ENCODE peak calls at places on chromosomes 13 and 19, in ten cellular contexts. A, G, I, V, N, L, W, F, U and Z are unnamed samples.

GRCh38 chr13:29284726-29285125 is 310.8 kb downstream of the SLC7A1 start:
- DNase-seq in A (no peak), G (no peak), I (no peak), V (no peak), N (no peak), L (no peak), W (no peak), F (no peak), U (no peak), Z (no peak)

GRCh38 chr13:24528816-24529398 is 16.3 kb upstream of the PARP4 start:
- DNase-seq in A (no peak), G (no peak), I (no peak), V (no peak), N (no peak), L (no peak), W (no peak), F (no peak), U (no peak), Z (no peak)

GRCh38 chr13:46896346-46897138 is at the start of gene HTR2A:
- DNase-seq in A (peak; percentile 26), G (no peak), I (no peak), V (peak; percentile 55), N (peak; percentile 7), L (peak; percentile 58), W (peak; percentile 18), F (no peak), U (no peak), Z (peak; percentile 23)

GRCh38 chr19:19584356-19584755 is 34.1 kb downstream of the PBX4 start:
- DNase-seq in A (no peak), G (no peak), I (no peak), V (no peak), N (no peak), L (no peak), W (no peak), F (no peak), U (no peak), Z (no peak)

GRCh38 chr19:49637865-49638350 is 2.0 kb downstream of the RRAS start:
- DNase-seq in A (peak; percentile 81), G (peak; percentile 31), I (peak; percentile 73), V (peak; percentile 64), N (no peak), L (peak; percentile 91), W (peak; percentile 79), F (peak; percentile 55), U (peak; percentile 98), Z (peak; percentile 92)

GRCh38 chr13:43464578-43465264 is 322.1 kb downstream of the ENOX1 start:
- DNase-seq in A (no peak), G (no peak), I (no peak), V (no peak), N (no peak), L (no peak), W (no peak), F (no peak), U (no peak), Z (no peak)

GRCh38 chr13:109163052-109163413 is 533.6 kb downstream of the MYO16 start:
- DNase-seq in A (no peak), G (no peak), I (no peak), V (no peak), N (no peak), L (peak; percentile 23), W (no peak), F (no peak), U (no peak), Z (no peak)

GRCh38 chr13:31227063-31227462 is 27.3 kb downstream of the B3GLCT start:
- DNase-seq in A (no peak), G (no peak), I (no peak), V (no peak), N (no peak), L (no peak), W (no peak), F (no peak), U (no peak), Z (no peak)

GRCh38 chr13:74891610-74892009 is 590.4 kb downstream of the TBC1D4 start:
- DNase-seq in A (no peak), G (no peak), I (no peak), V (no peak), N (no peak), L (peak; percentile 52), W (no peak), F (no peak), U (no peak), Z (no peak)

GRCh38 chr13:114020750-114021463 is 47.0 kb upstream of the C13orf46 start:
- DNase-seq in A (no peak), G (no peak), I (no peak), V (no peak), N (no peak), L (no peak), W (no peak), F (no peak), U (no peak), Z (no peak)

GRCh38 chr13:53408306-53408705 is 379.7 kb downstream of the OLFM4 start:
- DNase-seq in A (no peak), G (no peak), I (no peak), V (no peak), N (no peak), L (no peak), W (no peak), F (no peak), U (no peak), Z (no peak)

GRCh38 chr19:49340865-49341718 is 5.9 kb downstream of the CD37 start:
- DNase-seq in A (peak; percentile 21), G (no peak), I (peak; percentile 36), V (no peak), N (no peak), L (no peak), W (no peak), F (no peak), U (peak; percentile 65), Z (no peak)

GRCh38 chr13:33787051-33787591 is 30.8 kb upstream of the RFC3 start:
- DNase-seq in A (no peak), G (no peak), I (no peak), V (no peak), N (peak; percentile 31), L (no peak), W (no peak), F (no peak), U (no peak), Z (no peak)

GRCh38 chr13:109989155-109989554 is 202.8 kb upstream of the IRS2 start:
- DNase-seq in A (no peak), G (no peak), I (no peak), V (no peak), N (no peak), L (peak; percentile 30), W (no peak), F (no peak), U (no peak), Z (no peak)

GRCh38 chr19:35592226-35592625 is 6.3 kb downstream of the PMIS2 start:
- DNase-seq in A (no peak), G (peak; percentile 15), I (no peak), V (peak; percentile 76), N (peak; percentile 40), L (peak; percentile 71), W (peak; percentile 66), F (no peak), U (no peak), Z (no peak)

DNA sequence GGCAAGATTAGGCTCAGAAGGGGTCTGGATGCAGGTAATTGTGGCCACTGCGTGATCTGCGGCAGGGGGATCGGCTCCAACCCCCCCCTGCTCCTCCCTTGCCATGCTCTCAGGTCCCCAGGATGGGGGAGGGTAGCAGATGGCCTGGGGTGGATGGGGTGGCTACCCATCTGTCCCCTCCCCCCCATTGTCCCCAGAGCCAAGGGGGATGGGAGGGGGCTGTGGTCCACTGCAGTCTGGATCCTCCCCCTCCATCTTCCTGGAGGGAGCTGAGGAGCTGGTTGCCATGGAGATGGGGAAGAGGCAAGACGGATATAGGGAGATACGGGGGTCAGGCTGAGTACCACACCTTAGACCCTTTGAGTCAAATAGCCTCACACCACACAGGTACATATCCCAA is 1.6 kb upstream of the NOVA2 start:
- DNase-seq in A (no peak), G (no peak), I (no peak), V (peak; percentile 46), N (no peak), L (no peak), W (no peak), F (no peak), U (no peak), Z (no peak)
- H3K27ac ChIP-seq in A (no peak overlapping the region), G (no peak overlapping the region), I (no peak overlapping the region), V (no peak overlapping the region), N (no peak overlapping the region), L (no peak overlapping the region), W (no peak overlapping the region), F (no peak overlapping the region), U (no peak overlapping the region), Z (no peak overlapping the region)

GRCh38 chr19:45828945-45829344 is 13.8 kb upstream of the RSPH6A start:
- DNase-seq in A (no peak), G (no peak), I (no peak), V (no peak), N (no peak), L (no peak), W (no peak), F (no peak), U (no peak), Z (no peak)
- H3K36me3 ChIP-seq in A (no peaks in the 10 kb centered on the region), G (peaks cover 74% of the 10 kb centered on the region), I (peaks cover 11% of the 10 kb centered on the region), V (no peaks in the 10 kb centered on the region), N (peaks cover 84% of the 10 kb centered on the region), L (peaks cover 38% of the 10 kb centered on the region), W (peaks cover 21% of the 10 kb centered on the region), F (peaks cover 87% of the 10 kb centered on the region), U (peaks cover 77% of the 10 kb centered on the region), Z (peaks cover 100% of the 10 kb centered on the region)

GRCh38 chr19:43380771-43381386 is 27.4 kb downstream of the CD177 start:
- DNase-seq in A (no peak), G (no peak), I (no peak), V (no peak), N (no peak), L (no peak), W (no peak), F (no peak), U (no peak), Z (no peak)

DNA sequence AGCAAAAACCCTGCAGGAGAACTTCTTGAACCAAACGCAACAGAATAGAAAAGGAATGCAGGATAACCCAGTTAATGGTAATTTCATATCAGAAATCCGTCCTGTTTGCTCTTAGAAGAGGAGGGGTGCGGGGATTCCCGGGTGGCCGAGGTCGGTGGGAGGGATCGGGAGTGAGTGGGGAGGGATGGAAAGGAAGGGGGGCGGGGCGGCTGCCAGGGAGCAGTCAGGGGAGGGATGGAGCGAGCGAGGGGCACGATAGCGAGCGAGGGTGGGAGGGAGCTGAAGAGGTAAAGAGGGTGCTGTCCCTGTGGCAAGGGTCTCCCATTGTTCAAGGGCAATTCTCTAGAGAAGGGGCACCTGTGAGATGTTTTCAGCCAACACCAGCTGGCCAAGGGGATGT is 26.5 kb downstream of the CD177 start:
- DNase-seq in A (no peak), G (no peak), I (no peak), V (no peak), N (no peak), L (no peak), W (no peak), F (no peak), U (no peak), Z (no peak)
- H3K27ac ChIP-seq in A (no peak overlapping the region), G (no peak overlapping the region), I (no peak overlapping the region), V (no peak overlapping the region), N (no peak overlapping the region), L (no peak overlapping the region), W (no peak overlapping the region), F (no peak overlapping the region), U (no peak overlapping the region), Z (no peak overlapping the region)

DNA sequence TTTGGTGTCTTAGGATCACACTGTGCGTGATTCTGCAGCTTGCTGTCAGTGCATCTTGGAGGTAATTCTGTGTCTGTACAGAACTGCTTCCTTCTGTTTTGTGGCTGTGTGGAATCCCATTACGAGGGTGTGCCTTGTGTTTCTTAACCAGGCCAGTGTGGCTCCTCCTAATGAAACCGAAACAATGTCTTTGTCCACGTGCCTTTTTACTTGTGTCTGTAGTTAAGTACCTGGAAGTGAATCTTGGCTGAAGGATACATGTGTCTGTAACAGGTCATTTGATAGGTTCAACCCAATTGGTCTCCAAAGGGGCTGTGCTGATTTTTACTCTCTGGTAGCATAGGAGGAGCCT is 13.1 kb downstream of the NOP53 start:
- DNase-seq in A (no peak), G (no peak), I (no peak), V (no peak), N (no peak), L (no peak), W (no peak), F (no peak), U (no peak), Z (no peak)
- H3K36me3 ChIP-seq in A (no peaks in the 10 kb centered on the region), G (peaks cover 57% of the 10 kb centered on the region), I (peaks cover 24% of the 10 kb centered on the region), V (no peaks in the 10 kb centered on the region), N (peaks cover 54% of the 10 kb centered on the region), L (peaks cover 31% of the 10 kb centered on the region), W (peaks cover 8% of the 10 kb centered on the region), F (peaks cover 52% of the 10 kb centered on the region), U (peaks cover 54% of the 10 kb centered on the region), Z (peaks cover 69% of the 10 kb centered on the region)